ENCODE peak calls at places on chromosomes 11 and 22, in eight cellular contexts. One of them, this sample, is unnamed.

GRCh38 chr11:41201156-41201555 is 258.3 kb downstream of the LRRC4C start:
- DNase-seq in stimulated activated CD4-positive, alpha-beta T cell treated with anti-CD3 and anti-CD28 coated beads, Interleukin-4, amount 100 ng/mL, for 24 hours: no peak
- DNase-seq in head of caudate nucleus: peak
- DNase-seq in activated T-helper 9 cell treated with anti-CD3 and anti-CD28 coated beads, Interleukin-2, amount 50 U/mL, for 16 hours: no peak
- DNase-seq in activated T-cell treated with anti-CD3 and anti-CD28 coated beads, Interleukin-2, amount 50 U/mL, for 1 hour: no peak
- DNase-seq in neural crest cell: peak
- DNase-seq in upper lobe of left lung: no peak
- DNase-seq in RWPE1: peak
- DNase-seq in this sample: peak

GRCh38 chr11:122751298-122752070 is 86.8 kb upstream of the CRTAM start:
- DNase-seq in stimulated activated CD4-positive, alpha-beta T cell treated with anti-CD3 and anti-CD28 coated beads, Interleukin-4, amount 100 ng/mL, for 24 hours: no peak
- DNase-seq in head of caudate nucleus: no peak
- DNase-seq in activated T-helper 9 cell treated with anti-CD3 and anti-CD28 coated beads, Interleukin-2, amount 50 U/mL, for 16 hours: no peak
- DNase-seq in activated T-cell treated with anti-CD3 and anti-CD28 coated beads, Interleukin-2, amount 50 U/mL, for 1 hour: no peak
- DNase-seq in neural crest cell: no peak
- DNase-seq in upper lobe of left lung: no peak
- DNase-seq in RWPE1: no peak
- DNase-seq in this sample: no peak

GRCh38 chr11:119745776-119746535 is 17.0 kb upstream of the NECTIN1 start:
- DNase-seq in stimulated activated CD4-positive, alpha-beta T cell treated with anti-CD3 and anti-CD28 coated beads, Interleukin-4, amount 100 ng/mL, for 24 hours: no peak
- DNase-seq in head of caudate nucleus: no peak
- DNase-seq in activated T-helper 9 cell treated with anti-CD3 and anti-CD28 coated beads, Interleukin-2, amount 50 U/mL, for 16 hours: no peak
- DNase-seq in activated T-cell treated with anti-CD3 and anti-CD28 coated beads, Interleukin-2, amount 50 U/mL, for 1 hour: no peak
- DNase-seq in neural crest cell: no peak
- DNase-seq in upper lobe of left lung: no peak
- DNase-seq in RWPE1: no peak
- DNase-seq in this sample: no peak

GRCh38 chr22:26681395-26681821 is 24.0 kb downstream of the MIAT start:
- DNase-seq in stimulated activated CD4-positive, alpha-beta T cell treated with anti-CD3 and anti-CD28 coated beads, Interleukin-4, amount 100 ng/mL, for 24 hours: no peak
- DNase-seq in head of caudate nucleus: no peak
- DNase-seq in activated T-helper 9 cell treated with anti-CD3 and anti-CD28 coated beads, Interleukin-2, amount 50 U/mL, for 16 hours: no peak
- DNase-seq in activated T-cell treated with anti-CD3 and anti-CD28 coated beads, Interleukin-2, amount 50 U/mL, for 1 hour: no peak
- DNase-seq in neural crest cell: no peak
- DNase-seq in upper lobe of left lung: peak
- DNase-seq in RWPE1: no peak
- DNase-seq in this sample: no peak

GRCh38 chr22:19848298-19849224 is 6.1 kb downstream of the GNB1L start:
- DNase-seq in stimulated activated CD4-positive, alpha-beta T cell treated with anti-CD3 and anti-CD28 coated beads, Interleukin-4, amount 100 ng/mL, for 24 hours: no peak
- DNase-seq in head of caudate nucleus: no peak
- DNase-seq in activated T-helper 9 cell treated with anti-CD3 and anti-CD28 coated beads, Interleukin-2, amount 50 U/mL, for 16 hours: no peak
- DNase-seq in activated T-cell treated with anti-CD3 and anti-CD28 coated beads, Interleukin-2, amount 50 U/mL, for 1 hour: no peak
- DNase-seq in neural crest cell: no peak
- DNase-seq in upper lobe of left lung: peak
- DNase-seq in RWPE1: peak
- DNase-seq in this sample: peak

GRCh38 chr11:12430912-12431311 is 53.5 kb downstream of the PARVA start:
- DNase-seq in stimulated activated CD4-positive, alpha-beta T cell treated with anti-CD3 and anti-CD28 coated beads, Interleukin-4, amount 100 ng/mL, for 24 hours: no peak
- DNase-seq in head of caudate nucleus: no peak
- DNase-seq in activated T-helper 9 cell treated with anti-CD3 and anti-CD28 coated beads, Interleukin-2, amount 50 U/mL, for 16 hours: no peak
- DNase-seq in activated T-cell treated with anti-CD3 and anti-CD28 coated beads, Interleukin-2, amount 50 U/mL, for 1 hour: no peak
- DNase-seq in neural crest cell: no peak
- DNase-seq in upper lobe of left lung: peak
- DNase-seq in RWPE1: peak
- DNase-seq in this sample: no peak

GRCh38 chr22:44668190-44668885 is 33.7 kb upstream of the PRR5 start:
- DNase-seq in stimulated activated CD4-positive, alpha-beta T cell treated with anti-CD3 and anti-CD28 coated beads, Interleukin-4, amount 100 ng/mL, for 24 hours: peak
- DNase-seq in head of caudate nucleus: no peak
- DNase-seq in activated T-helper 9 cell treated with anti-CD3 and anti-CD28 coated beads, Interleukin-2, amount 50 U/mL, for 16 hours: peak
- DNase-seq in activated T-cell treated with anti-CD3 and anti-CD28 coated beads, Interleukin-2, amount 50 U/mL, for 1 hour: peak
- DNase-seq in neural crest cell: no peak
- DNase-seq in upper lobe of left lung: no peak
- DNase-seq in RWPE1: no peak
- DNase-seq in this sample: peak

GRCh38 chr11:134754823-134755198 is 342.8 kb upstream of the B3GAT1 start:
- DNase-seq in stimulated activated CD4-positive, alpha-beta T cell treated with anti-CD3 and anti-CD28 coated beads, Interleukin-4, amount 100 ng/mL, for 24 hours: no peak
- DNase-seq in head of caudate nucleus: no peak
- DNase-seq in activated T-helper 9 cell treated with anti-CD3 and anti-CD28 coated beads, Interleukin-2, amount 50 U/mL, for 16 hours: no peak
- DNase-seq in activated T-cell treated with anti-CD3 and anti-CD28 coated beads, Interleukin-2, amount 50 U/mL, for 1 hour: no peak
- DNase-seq in neural crest cell: no peak
- DNase-seq in upper lobe of left lung: no peak
- DNase-seq in RWPE1: no peak
- DNase-seq in this sample: no peak

GRCh38 chr11:127037001-127037400 is 36.4 kb upstream of the KIRREL3 start:
- DNase-seq in stimulated activated CD4-positive, alpha-beta T cell treated with anti-CD3 and anti-CD28 coated beads, Interleukin-4, amount 100 ng/mL, for 24 hours: no peak
- DNase-seq in head of caudate nucleus: no peak
- DNase-seq in activated T-helper 9 cell treated with anti-CD3 and anti-CD28 coated beads, Interleukin-2, amount 50 U/mL, for 16 hours: no peak
- DNase-seq in activated T-cell treated with anti-CD3 and anti-CD28 coated beads, Interleukin-2, amount 50 U/mL, for 1 hour: no peak
- DNase-seq in neural crest cell: no peak
- DNase-seq in upper lobe of left lung: no peak
- DNase-seq in RWPE1: no peak
- DNase-seq in this sample: no peak

GRCh38 chr11:9150944-9151343 is 59.5 kb upstream of the SCUBE2 start:
- DNase-seq in stimulated activated CD4-positive, alpha-beta T cell treated with anti-CD3 and anti-CD28 coated beads, Interleukin-4, amount 100 ng/mL, for 24 hours: no peak
- DNase-seq in head of caudate nucleus: no peak
- DNase-seq in activated T-helper 9 cell treated with anti-CD3 and anti-CD28 coated beads, Interleukin-2, amount 50 U/mL, for 16 hours: no peak
- DNase-seq in activated T-cell treated with anti-CD3 and anti-CD28 coated beads, Interleukin-2, amount 50 U/mL, for 1 hour: no peak
- DNase-seq in neural crest cell: no peak
- DNase-seq in upper lobe of left lung: no peak
- DNase-seq in RWPE1: no peak
- DNase-seq in this sample: no peak

GRCh38 chr11:126138636-126139540 is 72.6 kb downstream of the RPUSD4 start:
- DNase-seq in stimulated activated CD4-positive, alpha-beta T cell treated with anti-CD3 and anti-CD28 coated beads, Interleukin-4, amount 100 ng/mL, for 24 hours: no peak
- DNase-seq in head of caudate nucleus: no peak
- DNase-seq in activated T-helper 9 cell treated with anti-CD3 and anti-CD28 coated beads, Interleukin-2, amount 50 U/mL, for 16 hours: no peak
- DNase-seq in activated T-cell treated with anti-CD3 and anti-CD28 coated beads, Interleukin-2, amount 50 U/mL, for 1 hour: no peak
- DNase-seq in neural crest cell: no peak
- DNase-seq in upper lobe of left lung: peak
- DNase-seq in RWPE1: no peak
- DNase-seq in this sample: no peak

GRCh38 chr22:49973018-49973965 is 12.7 kb downstream of the PIM3 start:
- DNase-seq in stimulated activated CD4-positive, alpha-beta T cell treated with anti-CD3 and anti-CD28 coated beads, Interleukin-4, amount 100 ng/mL, for 24 hours: no peak
- DNase-seq in head of caudate nucleus: no peak
- DNase-seq in activated T-helper 9 cell treated with anti-CD3 and anti-CD28 coated beads, Interleukin-2, amount 50 U/mL, for 16 hours: no peak
- DNase-seq in activated T-cell treated with anti-CD3 and anti-CD28 coated beads, Interleukin-2, amount 50 U/mL, for 1 hour: no peak
- DNase-seq in neural crest cell: no peak
- DNase-seq in upper lobe of left lung: no peak
- DNase-seq in RWPE1: no peak
- DNase-seq in this sample: peak

GRCh38 chr11:95444309-95445202 is 213.6 kb upstream of the SESN3 start:
- DNase-seq in stimulated activated CD4-positive, alpha-beta T cell treated with anti-CD3 and anti-CD28 coated beads, Interleukin-4, amount 100 ng/mL, for 24 hours: no peak
- DNase-seq in head of caudate nucleus: peak
- DNase-seq in activated T-helper 9 cell treated with anti-CD3 and anti-CD28 coated beads, Interleukin-2, amount 50 U/mL, for 16 hours: no peak
- DNase-seq in activated T-cell treated with anti-CD3 and anti-CD28 coated beads, Interleukin-2, amount 50 U/mL, for 1 hour: no peak
- DNase-seq in neural crest cell: no peak
- DNase-seq in upper lobe of left lung: no peak
- DNase-seq in RWPE1: peak
- DNase-seq in this sample: no peak

GRCh38 chr22:45583504-45583903 is 80.8 kb downstream of the FBLN1 start:
- DNase-seq in stimulated activated CD4-positive, alpha-beta T cell treated with anti-CD3 and anti-CD28 coated beads, Interleukin-4, amount 100 ng/mL, for 24 hours: no peak
- DNase-seq in head of caudate nucleus: no peak
- DNase-seq in activated T-helper 9 cell treated with anti-CD3 and anti-CD28 coated beads, Interleukin-2, amount 50 U/mL, for 16 hours: no peak
- DNase-seq in activated T-cell treated with anti-CD3 and anti-CD28 coated beads, Interleukin-2, amount 50 U/mL, for 1 hour: no peak
- DNase-seq in neural crest cell: no peak
- DNase-seq in upper lobe of left lung: no peak
- DNase-seq in RWPE1: no peak
- DNase-seq in this sample: no peak

GRCh38 chr22:17633217-17633997 is 4.9 kb upstream of the ATP6V1E1 start:
- DNase-seq in stimulated activated CD4-positive, alpha-beta T cell treated with anti-CD3 and anti-CD28 coated beads, Interleukin-4, amount 100 ng/mL, for 24 hours: no peak
- DNase-seq in head of caudate nucleus: no peak
- DNase-seq in activated T-helper 9 cell treated with anti-CD3 and anti-CD28 coated beads, Interleukin-2, amount 50 U/mL, for 16 hours: no peak
- DNase-seq in activated T-cell treated with anti-CD3 and anti-CD28 coated beads, Interleukin-2, amount 50 U/mL, for 1 hour: no peak
- DNase-seq in neural crest cell: no peak
- DNase-seq in upper lobe of left lung: no peak
- DNase-seq in RWPE1: peak
- DNase-seq in this sample: no peak

GRCh38 chr11:19200410-19201201 is 1.2 kb downstream of the CSRP3 start:
- DNase-seq in stimulated activated CD4-positive, alpha-beta T cell treated with anti-CD3 and anti-CD28 coated beads, Interleukin-4, amount 100 ng/mL, for 24 hours: no peak
- DNase-seq in head of caudate nucleus: no peak
- DNase-seq in activated T-helper 9 cell treated with anti-CD3 and anti-CD28 coated beads, Interleukin-2, amount 50 U/mL, for 16 hours: no peak
- DNase-seq in activated T-cell treated with anti-CD3 and anti-CD28 coated beads, Interleukin-2, amount 50 U/mL, for 1 hour: no peak
- DNase-seq in neural crest cell: no peak
- DNase-seq in upper lobe of left lung: peak
- DNase-seq in RWPE1: peak
- DNase-seq in this sample: no peak

GRCh38 chr22:23522642-23523251 is 57.3 kb downstream of the IGLL1 start:
- DNase-seq in stimulated activated CD4-positive, alpha-beta T cell treated with anti-CD3 and anti-CD28 coated beads, Interleukin-4, amount 100 ng/mL, for 24 hours: no peak
- DNase-seq in head of caudate nucleus: no peak
- DNase-seq in activated T-helper 9 cell treated with anti-CD3 and anti-CD28 coated beads, Interleukin-2, amount 50 U/mL, for 16 hours: no peak
- DNase-seq in activated T-cell treated with anti-CD3 and anti-CD28 coated beads, Interleukin-2, amount 50 U/mL, for 1 hour: no peak
- DNase-seq in neural crest cell: no peak
- DNase-seq in upper lobe of left lung: no peak
- DNase-seq in RWPE1: no peak
- DNase-seq in this sample: no peak

GRCh38 chr11:123169821-123170220 is 25.2 kb downstream of the CLMP start:
- DNase-seq in stimulated activated CD4-positive, alpha-beta T cell treated with anti-CD3 and anti-CD28 coated beads, Interleukin-4, amount 100 ng/mL, for 24 hours: no peak
- DNase-seq in head of caudate nucleus: no peak
- DNase-seq in activated T-helper 9 cell treated with anti-CD3 and anti-CD28 coated beads, Interleukin-2, amount 50 U/mL, for 16 hours: no peak
- DNase-seq in activated T-cell treated with anti-CD3 and anti-CD28 coated beads, Interleukin-2, amount 50 U/mL, for 1 hour: no peak
- DNase-seq in neural crest cell: no peak
- DNase-seq in upper lobe of left lung: no peak
- DNase-seq in RWPE1: no peak
- DNase-seq in this sample: no peak

GRCh38 chr22:35037089-35037488 is 28.9 kb upstream of the ISX start:
- DNase-seq in stimulated activated CD4-positive, alpha-beta T cell treated with anti-CD3 and anti-CD28 coated beads, Interleukin-4, amount 100 ng/mL, for 24 hours: no peak
- DNase-seq in head of caudate nucleus: peak
- DNase-seq in activated T-helper 9 cell treated with anti-CD3 and anti-CD28 coated beads, Interleukin-2, amount 50 U/mL, for 16 hours: no peak
- DNase-seq in activated T-cell treated with anti-CD3 and anti-CD28 coated beads, Interleukin-2, amount 50 U/mL, for 1 hour: no peak
- DNase-seq in neural crest cell: peak
- DNase-seq in upper lobe of left lung: no peak
- DNase-seq in RWPE1: no peak
- DNase-seq in this sample: no peak

GRCh38 chr11:121236115-121237001 is 56.2 kb upstream of the SC5D start:
- DNase-seq in stimulated activated CD4-positive, alpha-beta T cell treated with anti-CD3 and anti-CD28 coated beads, Interleukin-4, amount 100 ng/mL, for 24 hours: no peak
- DNase-seq in head of caudate nucleus: no peak
- DNase-seq in activated T-helper 9 cell treated with anti-CD3 and anti-CD28 coated beads, Interleukin-2, amount 50 U/mL, for 16 hours: no peak
- DNase-seq in activated T-cell treated with anti-CD3 and anti-CD28 coated beads, Interleukin-2, amount 50 U/mL, for 1 hour: no peak
- DNase-seq in neural crest cell: no peak
- DNase-seq in upper lobe of left lung: no peak
- DNase-seq in RWPE1: no peak
- DNase-seq in this sample: no peak

GRCh38 chr22:30238136-30238535 is 8.4 kb downstream of the LIF start:
- DNase-seq in stimulated activated CD4-positive, alpha-beta T cell treated with anti-CD3 and anti-CD28 coated beads, Interleukin-4, amount 100 ng/mL, for 24 hours: no peak
- DNase-seq in head of caudate nucleus: no peak
- DNase-seq in activated T-helper 9 cell treated with anti-CD3 and anti-CD28 coated beads, Interleukin-2, amount 50 U/mL, for 16 hours: no peak
- DNase-seq in activated T-cell treated with anti-CD3 and anti-CD28 coated beads, Interleukin-2, amount 50 U/mL, for 1 hour: no peak
- DNase-seq in neural crest cell: no peak
- DNase-seq in upper lobe of left lung: no peak
- DNase-seq in RWPE1: no peak
- DNase-seq in this sample: no peak

GRCh38 chr11:123357990-123358827 is 71.9 kb upstream of the GRAMD1B start:
- DNase-seq in stimulated activated CD4-positive, alpha-beta T cell treated with anti-CD3 and anti-CD28 coated beads, Interleukin-4, amount 100 ng/mL, for 24 hours: peak
- DNase-seq in head of caudate nucleus: peak
- DNase-seq in activated T-helper 9 cell treated with anti-CD3 and anti-CD28 coated beads, Interleukin-2, amount 50 U/mL, for 16 hours: no peak
- DNase-seq in activated T-cell treated with anti-CD3 and anti-CD28 coated beads, Interleukin-2, amount 50 U/mL, for 1 hour: peak
- DNase-seq in neural crest cell: peak
- DNase-seq in upper lobe of left lung: no peak
- DNase-seq in RWPE1: peak
- DNase-seq in this sample: peak

GRCh38 chr11:46889251-46889650 is 29.1 kb downstream of the LRP4 start:
- DNase-seq in stimulated activated CD4-positive, alpha-beta T cell treated with anti-CD3 and anti-CD28 coated beads, Interleukin-4, amount 100 ng/mL, for 24 hours: no peak
- DNase-seq in head of caudate nucleus: no peak
- DNase-seq in activated T-helper 9 cell treated with anti-CD3 and anti-CD28 coated beads, Interleukin-2, amount 50 U/mL, for 16 hours: no peak
- DNase-seq in activated T-cell treated with anti-CD3 and anti-CD28 coated beads, Interleukin-2, amount 50 U/mL, for 1 hour: no peak
- DNase-seq in neural crest cell: no peak
- DNase-seq in upper lobe of left lung: no peak
- DNase-seq in RWPE1: no peak
- DNase-seq in this sample: no peak

GRCh38 chr22:39279170-39279850 is 34.5 kb upstream of the PDGFB start:
- DNase-seq in stimulated activated CD4-positive, alpha-beta T cell treated with anti-CD3 and anti-CD28 coated beads, Interleukin-4, amount 100 ng/mL, for 24 hours: no peak
- DNase-seq in head of caudate nucleus: peak
- DNase-seq in activated T-helper 9 cell treated with anti-CD3 and anti-CD28 coated beads, Interleukin-2, amount 50 U/mL, for 16 hours: no peak
- DNase-seq in activated T-cell treated with anti-CD3 and anti-CD28 coated beads, Interleukin-2, amount 50 U/mL, for 1 hour: no peak
- DNase-seq in neural crest cell: no peak
- DNase-seq in upper lobe of left lung: no peak
- DNase-seq in RWPE1: no peak
- DNase-seq in this sample: no peak

GRCh38 chr11:48107188-48107704 is 109.4 kb upstream of the OR4B1 start:
- DNase-seq in stimulated activated CD4-positive, alpha-beta T cell treated with anti-CD3 and anti-CD28 coated beads, Interleukin-4, amount 100 ng/mL, for 24 hours: peak
- DNase-seq in head of caudate nucleus: no peak
- DNase-seq in activated T-helper 9 cell treated with anti-CD3 and anti-CD28 coated beads, Interleukin-2, amount 50 U/mL, for 16 hours: no peak
- DNase-seq in activated T-cell treated with anti-CD3 and anti-CD28 coated beads, Interleukin-2, amount 50 U/mL, for 1 hour: no peak
- DNase-seq in neural crest cell: no peak
- DNase-seq in upper lobe of left lung: peak
- DNase-seq in RWPE1: no peak
- DNase-seq in this sample: peak

GRCh38 chr22:35539910-35540599 is 576 bp upstream of the RASD2 start:
- DNase-seq in stimulated activated CD4-positive, alpha-beta T cell treated with anti-CD3 and anti-CD28 coated beads, Interleukin-4, amount 100 ng/mL, for 24 hours: peak
- DNase-seq in head of caudate nucleus: peak
- DNase-seq in activated T-helper 9 cell treated with anti-CD3 and anti-CD28 coated beads, Interleukin-2, amount 50 U/mL, for 16 hours: peak
- DNase-seq in activated T-cell treated with anti-CD3 and anti-CD28 coated beads, Interleukin-2, amount 50 U/mL, for 1 hour: peak
- DNase-seq in neural crest cell: peak
- DNase-seq in upper lobe of left lung: peak
- DNase-seq in RWPE1: peak
- DNase-seq in this sample: peak

GRCh38 chr11:65298655-65299179 is 15.9 kb upstream of the CDC42EP2 start:
- DNase-seq in stimulated activated CD4-positive, alpha-beta T cell treated with anti-CD3 and anti-CD28 coated beads, Interleukin-4, amount 100 ng/mL, for 24 hours: no peak
- DNase-seq in head of caudate nucleus: peak
- DNase-seq in activated T-helper 9 cell treated with anti-CD3 and anti-CD28 coated beads, Interleukin-2, amount 50 U/mL, for 16 hours: no peak
- DNase-seq in activated T-cell treated with anti-CD3 and anti-CD28 coated beads, Interleukin-2, amount 50 U/mL, for 1 hour: no peak
- DNase-seq in neural crest cell: no peak
- DNase-seq in upper lobe of left lung: no peak
- DNase-seq in RWPE1: no peak
- DNase-seq in this sample: no peak

GRCh38 chr22:20031732-20032406 is 11.0 kb downstream of the TANGO2 start:
- DNase-seq in stimulated activated CD4-positive, alpha-beta T cell treated with anti-CD3 and anti-CD28 coated beads, Interleukin-4, amount 100 ng/mL, for 24 hours: peak
- DNase-seq in head of caudate nucleus: no peak
- DNase-seq in activated T-helper 9 cell treated with anti-CD3 and anti-CD28 coated beads, Interleukin-2, amount 50 U/mL, for 16 hours: peak
- DNase-seq in activated T-cell treated with anti-CD3 and anti-CD28 coated beads, Interleukin-2, amount 50 U/mL, for 1 hour: peak
- DNase-seq in neural crest cell: no peak
- DNase-seq in upper lobe of left lung: no peak
- DNase-seq in RWPE1: peak
- DNase-seq in this sample: no peak

GRCh38 chr22:38713921-38714320 is 8.2 kb downstream of the GTPBP1 start:
- DNase-seq in stimulated activated CD4-positive, alpha-beta T cell treated with anti-CD3 and anti-CD28 coated beads, Interleukin-4, amount 100 ng/mL, for 24 hours: no peak
- DNase-seq in head of caudate nucleus: no peak
- DNase-seq in activated T-helper 9 cell treated with anti-CD3 and anti-CD28 coated beads, Interleukin-2, amount 50 U/mL, for 16 hours: no peak
- DNase-seq in activated T-cell treated with anti-CD3 and anti-CD28 coated beads, Interleukin-2, amount 50 U/mL, for 1 hour: no peak
- DNase-seq in neural crest cell: no peak
- DNase-seq in upper lobe of left lung: no peak
- DNase-seq in RWPE1: no peak
- DNase-seq in this sample: no peak

GRCh38 chr11:123249354-123249753 is 54.3 kb upstream of the CLMP start:
- DNase-seq in stimulated activated CD4-positive, alpha-beta T cell treated with anti-CD3 and anti-CD28 coated beads, Interleukin-4, amount 100 ng/mL, for 24 hours: no peak
- DNase-seq in head of caudate nucleus: no peak
- DNase-seq in activated T-helper 9 cell treated with anti-CD3 and anti-CD28 coated beads, Interleukin-2, amount 50 U/mL, for 16 hours: no peak
- DNase-seq in activated T-cell treated with anti-CD3 and anti-CD28 coated beads, Interleukin-2, amount 50 U/mL, for 1 hour: no peak
- DNase-seq in neural crest cell: no peak
- DNase-seq in upper lobe of left lung: no peak
- DNase-seq in RWPE1: no peak
- DNase-seq in this sample: no peak

This sample was measured in stimulated activated naive CD8-positive, alpha-beta T cell treated with anti-CD3 and anti-CD28 coated beads, Interleukin-15, Interleukin-2, amounts not matched to agents 100 U/mL and 50 U/mL, for 24 hours.